ENCODE peak calls at places on chromosomes 13 and 19, in ten cellular contexts. W, O, C, B, E, N, T, U, R and Y are unnamed samples.

GRCh38 chr19:294819-295686 is 3.9 kb upstream of the PLPP2 start:
- DNase-seq in O (peak), C (no peak), N (no peak), T (no peak), B (no peak), R (no peak), W (no peak), E (no peak), U (peak), Y (no peak)

GRCh38 chr19:18264428-18264827 is 9.8 kb downstream of the IQCN start:
- DNase-seq in E (no peak), W (no peak), C (no peak), N (no peak), B (no peak), T (no peak), U (no peak), R (no peak), O (no peak), Y (no peak)

GRCh38 chr19:56253737-56254136 is 18.8 kb upstream of the EDDM13 start:
- DNase-seq in T (no peak), B (no peak), R (no peak), C (peak), W (no peak), O (no peak), U (peak), N (peak), E (no peak), Y (peak)

GRCh38 chr13:48727252-48728011 is 73.7 kb downstream of the CYSLTR2 start:
- DNase-seq in O (no peak), B (no peak), E (no peak), T (no peak), R (no peak), N (peak), W (peak), U (no peak), C (no peak), Y (no peak)

GRCh38 chr19:39351537-39352037 is 9.4 kb downstream of the SAMD4B start:
- DNase-seq in B (no peak), E (no peak), W (no peak), T (no peak), U (no peak), C (no peak), R (no peak), N (peak), O (no peak), Y (no peak)

GRCh38 chr13:113819341-113819730 is 44.5 kb downstream of the GAS6 start:
- DNase-seq in U (no peak), R (no peak), N (no peak), E (no peak), B (no peak), C (no peak), T (no peak), O (no peak), W (no peak), Y (no peak)

GRCh38 chr19:35278578-35279284 is 3.6 kb upstream of the HAMP start:
- DNase-seq in N (no peak), R (no peak), U (no peak), T (no peak), B (no peak), E (no peak), W (no peak), O (no peak), C (no peak), Y (no peak)

GRCh38 chr19:3556978-3557460 is 367 bp downstream of the MFSD12 start:
- DNase-seq in C (peak), U (peak), W (no peak), B (no peak), T (no peak), E (peak), N (no peak), O (peak), R (no peak), Y (no peak)

GRCh38 chr13:41746259-41746658 is 214.7 kb downstream of the VWA8 start:
- DNase-seq in B (no peak), R (no peak), O (no peak), E (no peak), T (no peak), U (no peak), C (peak), N (peak), W (no peak), Y (peak)

DNA sequence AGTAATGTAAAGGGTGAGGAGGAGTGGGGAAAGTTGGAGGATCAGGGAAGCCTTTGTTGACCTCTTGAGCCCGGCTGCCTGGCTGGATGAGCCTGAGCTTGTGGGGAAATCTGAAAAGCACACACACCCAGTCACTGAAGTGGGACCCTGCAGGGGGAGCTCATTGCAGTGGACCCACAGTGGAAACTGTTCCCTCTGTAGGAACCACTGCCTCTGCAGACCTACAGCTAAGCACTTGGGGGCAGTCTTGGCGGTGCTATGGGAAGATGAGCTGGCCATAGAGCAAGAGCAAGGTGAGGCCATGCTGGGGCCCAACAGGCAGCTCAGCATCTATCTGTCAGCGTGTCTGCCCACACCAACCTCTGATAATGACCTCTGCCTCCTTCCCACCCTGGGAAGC is 294.8 kb downstream of the TSHZ3 start:
- DNase-seq in E (no peak), R (no peak), C (no peak), N (peak), W (no peak), U (peak), B (peak), T (no peak), O (peak), Y (peak)
- TF ChIP-seq CTCF in E (no peak), R (no peak), C (peak), N (peak), W (no peak), U (peak), B (no peak), T (no peak), O (peak), Y (peak)

DNA sequence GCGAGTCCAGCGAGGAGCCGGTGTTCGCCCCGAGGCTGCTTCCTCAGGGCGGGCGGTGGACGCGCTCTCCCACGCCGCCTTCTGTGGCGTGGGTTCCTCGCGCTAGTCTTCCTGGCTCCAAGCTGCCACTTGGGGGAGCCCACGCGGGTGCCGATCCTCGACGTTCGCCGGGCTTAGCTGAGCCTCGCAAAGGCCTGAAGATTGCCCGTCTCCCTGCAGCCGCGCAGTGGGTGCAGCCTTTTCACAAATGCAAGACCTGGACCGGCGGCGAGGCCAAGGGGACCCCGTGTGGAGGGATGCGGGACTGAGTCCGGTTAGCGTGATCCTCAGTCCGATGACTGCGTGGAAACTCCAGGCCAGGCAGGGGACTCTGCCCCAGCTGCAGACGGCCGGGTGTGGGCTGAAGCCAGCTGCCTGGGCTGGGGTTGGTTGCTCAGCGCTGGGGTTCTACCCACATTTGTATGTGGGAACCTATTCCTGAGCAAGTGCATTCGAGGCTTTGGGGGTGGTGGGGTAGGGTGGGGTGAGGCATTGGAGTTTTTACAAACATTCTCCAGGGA is 16.6 kb upstream of the LRP3 start:
- DNase-seq in B (no peak), U (peak), T (no peak), W (no peak), E (no peak), N (peak), C (peak), O (peak), R (peak), Y (no peak)
- TF ChIP-seq CTCF in B (peak), U (peak), T (peak), W (peak), E (peak), N (peak), C (peak), O (peak), R (peak), Y (peak)

DNA sequence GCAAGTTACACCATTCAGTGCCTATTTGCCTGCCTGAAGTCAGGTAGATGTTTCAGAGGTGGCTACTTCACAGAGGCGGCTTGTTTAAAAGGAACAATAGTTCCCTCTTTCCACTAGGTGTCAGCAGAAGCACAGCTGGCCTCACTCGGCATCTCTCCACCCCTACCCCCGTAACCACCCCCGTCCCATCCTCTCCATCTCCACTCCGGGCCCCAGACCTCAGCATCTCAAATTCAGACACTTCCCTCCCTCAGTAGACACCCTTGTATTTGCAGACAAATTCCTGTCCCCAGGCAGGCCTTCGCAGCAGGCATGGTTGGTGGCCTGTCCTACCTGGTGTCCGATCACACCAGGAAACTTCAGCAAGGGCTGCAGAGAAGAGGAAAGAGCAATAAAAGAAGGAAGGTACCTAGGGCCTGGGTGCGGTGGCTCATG is 9.1 kb upstream of the DPP9 start:
- DNase-seq in C (peak), U (peak), N (peak), R (no peak), O (peak), T (no peak), E (no peak), W (peak), B (no peak), Y (no peak)
- TF ChIP-seq CTCF in C (peak), U (peak), N (peak), R (peak), O (peak), T (peak), E (no peak), W (peak), B (peak), Y (peak)

DNA sequence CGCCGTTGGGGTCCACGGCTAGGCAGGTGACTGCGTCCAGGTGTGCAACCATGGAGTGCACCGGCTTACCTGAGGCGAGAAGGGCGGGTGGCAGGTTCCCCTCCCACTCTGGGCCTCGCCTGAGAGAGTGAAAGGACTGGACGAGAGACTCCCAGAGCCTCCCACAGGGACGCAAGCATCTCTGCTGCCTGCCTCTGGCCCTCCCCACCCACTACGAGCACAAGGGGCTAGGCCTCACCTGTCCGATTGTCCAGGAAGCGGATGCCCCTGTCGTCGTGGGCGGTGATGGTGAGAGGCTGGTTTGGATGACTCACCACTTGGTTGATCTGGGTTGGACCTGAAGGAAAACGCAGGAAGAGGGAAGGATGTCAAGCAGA is 5.1 kb upstream of the PRKD2 start:
- DNase-seq in W (no peak), C (no peak), N (no peak), E (no peak), R (no peak), B (no peak), U (no peak), T (no peak), O (no peak), Y (no peak)
- TF ChIP-seq CTCF in W (no peak), C (no peak), N (no peak), E (no peak), R (no peak), B (no peak), U (no peak), T (no peak), O (no peak), Y (no peak)